ENCODE peak calls at places on chromosomes 5 and 9, in ten cellular contexts. One of them, this sample, is unnamed.

GRCh38 chr5:83000448-83000847 is 76.7 kb downstream of the TMEM167A start:
- DNase-seq in adrenal gland: no peak
- DNase-seq in right lobe of liver: no peak
- DNase-seq in fibroblast of mammary gland: peak
- DNase-seq in iPS DF 6.9: no peak
- DNase-seq in mucosa of descending colon: no peak
- DNase-seq in AG09309: no peak
- DNase-seq in BJ: no peak
- DNase-seq in AG04450: no peak
- DNase-seq in GM06990: no peak
- DNase-seq in this sample: peak

GRCh38 chr5:57493034-57493433 is 10.4 kb upstream of the ACTBL2 start:
- DNase-seq in GM06990: no peak
- DNase-seq in right lobe of liver: no peak
- DNase-seq in AG04450: no peak
- DNase-seq in adrenal gland: no peak
- DNase-seq in iPS DF 6.9: no peak
- DNase-seq in mucosa of descending colon: no peak
- DNase-seq in AG09309: no peak
- DNase-seq in fibroblast of mammary gland: no peak
- DNase-seq in BJ: no peak
- DNase-seq in this sample: no peak

GRCh38 chr5:191949-192690 is 825 bp downstream of the LRRC14B start:
- DNase-seq in adrenal gland: no peak
- DNase-seq in mucosa of descending colon: no peak
- DNase-seq in fibroblast of mammary gland: no peak
- DNase-seq in GM06990: no peak
- DNase-seq in AG09309: no peak
- DNase-seq in BJ: no peak
- DNase-seq in right lobe of liver: no peak
- DNase-seq in AG04450: no peak
- DNase-seq in iPS DF 6.9: no peak
- DNase-seq in this sample: no peak

GRCh38 chr5:30469691-30470090 is 723.8 kb upstream of the CDH6 start:
- DNase-seq in fibroblast of mammary gland: no peak
- DNase-seq in AG09309: no peak
- DNase-seq in adrenal gland: no peak
- DNase-seq in BJ: no peak
- DNase-seq in right lobe of liver: no peak
- DNase-seq in mucosa of descending colon: no peak
- DNase-seq in AG04450: no peak
- DNase-seq in iPS DF 6.9: no peak
- DNase-seq in GM06990: no peak
- DNase-seq in this sample: no peak

GRCh38 chr5:121121786-121122185 is 657.7 kb downstream of the PRR16 start:
- DNase-seq in iPS DF 6.9: no peak
- DNase-seq in AG04450: no peak
- DNase-seq in BJ: no peak
- DNase-seq in right lobe of liver: no peak
- DNase-seq in adrenal gland: no peak
- DNase-seq in fibroblast of mammary gland: no peak
- DNase-seq in AG09309: no peak
- DNase-seq in GM06990: no peak
- DNase-seq in mucosa of descending colon: no peak
- DNase-seq in this sample: peak

GRCh38 chr9:129007766-129008468 is 20.2 kb downstream of the SH3GLB2 start:
- DNase-seq in iPS DF 6.9: no peak
- DNase-seq in fibroblast of mammary gland: no peak
- DNase-seq in AG09309: no peak
- DNase-seq in adrenal gland: no peak
- DNase-seq in mucosa of descending colon: peak
- DNase-seq in right lobe of liver: peak
- DNase-seq in AG04450: no peak
- DNase-seq in BJ: no peak
- DNase-seq in GM06990: no peak
- DNase-seq in this sample: no peak

GRCh38 chr5:161165998-161166660 is 314.1 kb upstream of the ATP10B start:
- DNase-seq in fibroblast of mammary gland: no peak
- DNase-seq in right lobe of liver: no peak
- DNase-seq in adrenal gland: no peak
- DNase-seq in AG09309: no peak
- DNase-seq in BJ: no peak
- DNase-seq in mucosa of descending colon: no peak
- DNase-seq in iPS DF 6.9: no peak
- DNase-seq in AG04450: no peak
- DNase-seq in GM06990: no peak
- DNase-seq in this sample: no peak

GRCh38 chr5:143051244-143052058 is 281.3 kb downstream of the ARHGAP26 start:
- DNase-seq in AG09309: peak
- DNase-seq in BJ: peak
- DNase-seq in fibroblast of mammary gland: peak
- DNase-seq in right lobe of liver: no peak
- DNase-seq in adrenal gland: peak
- DNase-seq in iPS DF 6.9: no peak
- DNase-seq in AG04450: peak
- DNase-seq in GM06990: no peak
- DNase-seq in mucosa of descending colon: no peak
- DNase-seq in this sample: peak

GRCh38 chr5:136984772-136985455 is 514.2 kb downstream of the SPOCK1 start:
- DNase-seq in adrenal gland: no peak
- DNase-seq in AG09309: no peak
- DNase-seq in right lobe of liver: no peak
- DNase-seq in BJ: no peak
- DNase-seq in AG04450: no peak
- DNase-seq in GM06990: no peak
- DNase-seq in mucosa of descending colon: no peak
- DNase-seq in fibroblast of mammary gland: no peak
- DNase-seq in iPS DF 6.9: no peak
- DNase-seq in this sample: no peak

GRCh38 chr5:10140195-10140973 is 109.3 kb downstream of the ATPSCKMT start:
- DNase-seq in adrenal gland: no peak
- DNase-seq in fibroblast of mammary gland: peak
- DNase-seq in mucosa of descending colon: no peak
- DNase-seq in AG09309: no peak
- DNase-seq in AG04450: no peak
- DNase-seq in GM06990: no peak
- DNase-seq in right lobe of liver: no peak
- DNase-seq in BJ: no peak
- DNase-seq in iPS DF 6.9: no peak
- DNase-seq in this sample: no peak

GRCh38 chr5:82259172-82259800 is 18.9 kb downstream of the RPS23 start:
- DNase-seq in AG09309: peak
- DNase-seq in AG04450: peak
- DNase-seq in BJ: no peak
- DNase-seq in mucosa of descending colon: no peak
- DNase-seq in iPS DF 6.9: no peak
- DNase-seq in fibroblast of mammary gland: peak
- DNase-seq in GM06990: no peak
- DNase-seq in right lobe of liver: no peak
- DNase-seq in adrenal gland: no peak
- DNase-seq in this sample: peak

GRCh38 chr9:31837211-31837610 is 547.2 kb upstream of the ACO1 start:
- DNase-seq in GM06990: no peak
- DNase-seq in adrenal gland: no peak
- DNase-seq in AG04450: no peak
- DNase-seq in AG09309: no peak
- DNase-seq in BJ: no peak
- DNase-seq in mucosa of descending colon: no peak
- DNase-seq in iPS DF 6.9: no peak
- DNase-seq in right lobe of liver: no peak
- DNase-seq in fibroblast of mammary gland: no peak
- DNase-seq in this sample: no peak

GRCh38 chr9:114484854-114485443 is 20.3 kb downstream of the WHRN start:
- DNase-seq in fibroblast of mammary gland: peak
- DNase-seq in mucosa of descending colon: no peak
- DNase-seq in AG04450: peak
- DNase-seq in BJ: no peak
- DNase-seq in GM06990: peak
- DNase-seq in iPS DF 6.9: no peak
- DNase-seq in adrenal gland: peak
- DNase-seq in right lobe of liver: no peak
- DNase-seq in AG09309: peak
- DNase-seq in this sample: peak

GRCh38 chr5:37628876-37629275 is 211.0 kb downstream of the GDNF start:
- DNase-seq in mucosa of descending colon: no peak
- DNase-seq in AG09309: no peak
- DNase-seq in adrenal gland: no peak
- DNase-seq in GM06990: no peak
- DNase-seq in right lobe of liver: no peak
- DNase-seq in iPS DF 6.9: no peak
- DNase-seq in AG04450: no peak
- DNase-seq in fibroblast of mammary gland: no peak
- DNase-seq in BJ: no peak
- DNase-seq in this sample: no peak
- H3K4me3 ChIP-seq in mucosa of descending colon: no peak
- H3K4me3 ChIP-seq in AG09309: no peak
- H3K4me3 ChIP-seq in adrenal gland: no peak
- H3K4me3 ChIP-seq in GM06990: no peak
- H3K4me3 ChIP-seq in right lobe of liver: no peak
- H3K4me3 ChIP-seq in iPS DF 6.9: no peak
- H3K4me3 ChIP-seq in AG04450: no peak
- H3K4me3 ChIP-seq in fibroblast of mammary gland: no peak
- H3K4me3 ChIP-seq in BJ: no peak
- H3K4me3 ChIP-seq in this sample: no peak

GRCh38 chr9:131943397-131943796 is 136.3 kb downstream of the MED27 start:
- DNase-seq in AG04450: no peak
- DNase-seq in GM06990: no peak
- DNase-seq in AG09309: no peak
- DNase-seq in BJ: no peak
- DNase-seq in adrenal gland: no peak
- DNase-seq in mucosa of descending colon: no peak
- DNase-seq in right lobe of liver: no peak
- DNase-seq in fibroblast of mammary gland: no peak
- DNase-seq in iPS DF 6.9: no peak
- DNase-seq in this sample: no peak
- H3K4me3 ChIP-seq in AG04450: no peak
- H3K4me3 ChIP-seq in GM06990: no peak
- H3K4me3 ChIP-seq in AG09309: no peak
- H3K4me3 ChIP-seq in BJ: no peak
- H3K4me3 ChIP-seq in adrenal gland: no peak
- H3K4me3 ChIP-seq in mucosa of descending colon: no peak
- H3K4me3 ChIP-seq in right lobe of liver: no peak
- H3K4me3 ChIP-seq in fibroblast of mammary gland: no peak
- H3K4me3 ChIP-seq in iPS DF 6.9: no peak
- H3K4me3 ChIP-seq in this sample: no peak

GRCh38 chr9:87703636-87704276 is 22.2 kb upstream of the CTSL start:
- DNase-seq in adrenal gland: no peak
- DNase-seq in iPS DF 6.9: no peak
- DNase-seq in AG04450: no peak
- DNase-seq in BJ: no peak
- DNase-seq in mucosa of descending colon: no peak
- DNase-seq in right lobe of liver: no peak
- DNase-seq in fibroblast of mammary gland: no peak
- DNase-seq in AG09309: no peak
- DNase-seq in GM06990: no peak
- DNase-seq in this sample: no peak

GRCh38 chr9:87708989-87709706 is 16.8 kb upstream of the CTSL start:
- DNase-seq in AG09309: no peak
- DNase-seq in right lobe of liver: no peak
- DNase-seq in adrenal gland: no peak
- DNase-seq in mucosa of descending colon: no peak
- DNase-seq in AG04450: no peak
- DNase-seq in fibroblast of mammary gland: no peak
- DNase-seq in BJ: no peak
- DNase-seq in GM06990: no peak
- DNase-seq in iPS DF 6.9: no peak
- DNase-seq in this sample: no peak

GRCh38 chr9:87704342-87704741 is 21.6 kb upstream of the CTSL start:
- DNase-seq in mucosa of descending colon: no peak
- DNase-seq in iPS DF 6.9: no peak
- DNase-seq in AG04450: no peak
- DNase-seq in fibroblast of mammary gland: no peak
- DNase-seq in AG09309: no peak
- DNase-seq in GM06990: no peak
- DNase-seq in right lobe of liver: no peak
- DNase-seq in adrenal gland: no peak
- DNase-seq in BJ: no peak
- DNase-seq in this sample: no peak

GRCh38 chr9:87707805-87708500 is 18.0 kb upstream of the CTSL start:
- DNase-seq in mucosa of descending colon: no peak
- DNase-seq in iPS DF 6.9: no peak
- DNase-seq in AG04450: no peak
- DNase-seq in BJ: no peak
- DNase-seq in fibroblast of mammary gland: no peak
- DNase-seq in AG09309: no peak
- DNase-seq in right lobe of liver: no peak
- DNase-seq in adrenal gland: no peak
- DNase-seq in GM06990: no peak
- DNase-seq in this sample: no peak

DNA sequence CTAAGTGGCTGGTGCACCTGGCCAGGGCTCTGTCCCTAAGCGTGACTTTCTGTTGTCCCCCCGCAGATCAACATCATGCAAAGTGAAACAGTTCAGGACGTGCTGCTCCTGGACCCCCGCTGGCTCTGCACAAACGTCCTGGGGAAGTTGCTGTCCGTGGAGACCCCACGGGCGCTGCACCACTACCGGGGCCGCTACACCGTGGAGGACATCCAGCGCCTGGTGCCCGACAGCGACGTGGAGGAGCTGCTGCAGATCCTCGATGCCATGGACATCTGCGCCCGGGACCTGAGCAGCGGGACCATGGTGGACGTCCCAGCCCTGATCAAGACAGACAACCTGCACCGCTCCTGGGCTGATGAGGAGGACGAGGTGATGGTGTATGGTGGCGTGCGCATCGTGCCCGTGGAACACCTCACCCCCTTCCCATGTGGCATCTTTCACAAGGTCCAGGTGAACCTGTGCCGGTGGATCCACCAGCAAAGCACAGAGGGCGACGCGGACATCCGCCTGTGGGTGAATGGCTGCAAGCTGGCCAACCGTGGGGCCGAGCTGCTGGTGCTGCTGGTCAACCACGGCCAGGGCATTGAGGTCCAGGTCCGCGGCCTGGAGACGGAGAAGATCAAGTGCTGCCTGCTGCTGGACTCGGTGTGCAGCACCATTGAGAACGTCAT is 19.7 kb upstream of the CTSL start:
- DNase-seq in mucosa of descending colon: no peak
- DNase-seq in fibroblast of mammary gland: no peak
- DNase-seq in GM06990: no peak
- DNase-seq in iPS DF 6.9: no peak
- DNase-seq in BJ: no peak
- DNase-seq in AG09309: no peak
- DNase-seq in AG04450: no peak
- DNase-seq in adrenal gland: no peak
- DNase-seq in right lobe of liver: no peak
- DNase-seq in this sample: no peak
- H3K4me3 ChIP-seq in mucosa of descending colon: no peak
- H3K4me3 ChIP-seq in fibroblast of mammary gland: no peak
- H3K4me3 ChIP-seq in GM06990: no peak
- H3K4me3 ChIP-seq in iPS DF 6.9: no peak
- H3K4me3 ChIP-seq in BJ: no peak
- H3K4me3 ChIP-seq in AG09309: no peak
- H3K4me3 ChIP-seq in AG04450: no peak
- H3K4me3 ChIP-seq in adrenal gland: no peak
- H3K4me3 ChIP-seq in right lobe of liver: no peak
- H3K4me3 ChIP-seq in this sample: no peak

DNA sequence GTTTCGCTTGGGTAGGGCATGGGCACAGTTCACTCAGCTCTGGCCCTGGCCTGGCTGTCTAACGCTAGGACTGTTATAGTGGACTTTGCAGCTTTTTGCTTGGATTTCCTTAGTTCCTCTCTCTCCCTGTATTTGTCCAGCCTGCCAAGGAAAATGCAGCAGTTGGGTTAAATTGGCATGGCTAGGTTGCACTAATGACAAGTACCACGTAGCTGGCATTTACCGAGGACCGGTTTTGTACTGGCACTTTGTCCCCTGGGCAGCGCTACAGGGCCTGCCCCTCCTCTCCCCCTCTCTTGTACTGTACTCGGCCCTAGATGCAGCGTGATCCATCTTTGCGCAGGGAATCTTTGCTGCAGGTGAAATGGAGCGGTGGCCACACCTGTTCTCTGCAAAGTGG is 2.4 kb downstream of the WDR5 start:
- DNase-seq in mucosa of descending colon: no peak
- DNase-seq in GM06990: no peak
- DNase-seq in fibroblast of mammary gland: no peak
- DNase-seq in right lobe of liver: no peak
- DNase-seq in AG04450: no peak
- DNase-seq in AG09309: no peak
- DNase-seq in BJ: no peak
- DNase-seq in adrenal gland: no peak
- DNase-seq in iPS DF 6.9: no peak
- DNase-seq in this sample: no peak
- H3K4me3 ChIP-seq in mucosa of descending colon: no peak
- H3K4me3 ChIP-seq in GM06990: no peak
- H3K4me3 ChIP-seq in fibroblast of mammary gland: no peak
- H3K4me3 ChIP-seq in right lobe of liver: no peak
- H3K4me3 ChIP-seq in AG04450: no peak
- H3K4me3 ChIP-seq in AG09309: no peak
- H3K4me3 ChIP-seq in BJ: no peak
- H3K4me3 ChIP-seq in adrenal gland: no peak
- H3K4me3 ChIP-seq in iPS DF 6.9: no peak
- H3K4me3 ChIP-seq in this sample: no peak

This sample was measured in retinal pigment epithelial cell.